ENCODE peak calls at places on chromosome 12, in ten cellular contexts. B is fibroblast of mammary gland, P is osteocyte, Y is Right ventricle myocardium superior, L is psoas muscle, T is AG09309, R is NCI-H1048, D is progenitor cell of endocrine pancreas, U is HEK293T, Q is PC-9. H is an unnamed sample.

GRCh38 chr12:42539696-42540095 is 49.9 kb downstream of the PRICKLE1 start:
- DNase-seq in T (peak; percentile 3), R (no peak), B (no peak), Q (no peak), P (no peak), L (no peak), D (no peak), Y (no peak), U (no peak), H (no peak)

GRCh38 chr12:109768901-109769670 is 55.5 kb downstream of the FAM222A start:
- DNase-seq in L (no peak), Q (no peak), B (no peak), U (no peak), P (no peak), R (no peak), Y (no peak), D (no peak), T (no peak), H (no peak)

GRCh38 chr12:121128908-121129704 is 3.6 kb upstream of the P2RX7 start:
- DNase-seq in U (no peak), B (peak; percentile 37), R (no peak), T (no peak), Y (peak; percentile 89), D (no peak), P (no peak), L (peak; percentile 76), Q (no peak), H (peak; percentile 88)

GRCh38 chr12:110266980-110267620 is 13.9 kb upstream of the ATP2A2 start:
- DNase-seq in P (peak; percentile 91), T (peak; percentile 69), Y (no peak), R (peak; percentile 45), B (peak; percentile 86), D (no peak), Q (no peak), L (no peak), U (no peak), H (peak; percentile 73)

GRCh38 chr12:15534322-15534721 is 212.0 kb downstream of the PTPRO start:
- DNase-seq in R (no peak), T (no peak), L (no peak), D (no peak), P (no peak), U (no peak), Y (no peak), Q (no peak), B (peak; percentile 37), H (no peak)

GRCh38 chr12:104695453-104696148 is 238.9 kb downstream of the CHST11 start:
- DNase-seq in L (no peak), P (no peak), Q (no peak), R (no peak), U (no peak), B (peak; percentile 93), D (no peak), T (peak; percentile 63), Y (no peak), H (no peak)

GRCh38 chr12:104680506-104680905 is 223.8 kb downstream of the CHST11 start:
- DNase-seq in P (no peak), T (no peak), L (no peak), R (no peak), U (no peak), D (no peak), Y (no peak), Q (no peak), B (no peak), H (no peak)

GRCh38 chr12:61739925-61740324 is 520.3 kb upstream of the USP15 start:
- DNase-seq in Q (no peak), D (no peak), U (no peak), L (no peak), P (no peak), T (no peak), R (no peak), Y (no peak), B (no peak), H (no peak)

GRCh38 chr12:124470806-124471205 is 96.6 kb downstream of the NCOR2 start:
- DNase-seq in U (no peak), R (no peak), Q (no peak), D (no peak), B (no peak), L (no peak), T (no peak), P (no peak), Y (peak; percentile 29), H (peak; percentile 23)

GRCh38 chr12:15152864-15153263 is 68.4 kb downstream of the RERG start:
- DNase-seq in L (no peak), U (no peak), P (no peak), R (no peak), B (peak; percentile 88), Q (peak; percentile 85), Y (no peak), T (no peak), D (no peak), H (no peak)

GRCh38 chr12:9636807-9637206 is 29.1 kb upstream of the KLRB1 start:
- DNase-seq in P (no peak), U (no peak), D (no peak), Q (no peak), R (no peak), T (no peak), L (no peak), Y (no peak), B (no peak), H (no peak)

GRCh38 chr12:11656550-11656949 is 7.1 kb downstream of the ETV6 start:
- DNase-seq in B (no peak), Q (peak; percentile 55), D (no peak), P (no peak), U (no peak), T (no peak), L (no peak), Y (no peak), R (no peak), H (no peak)

GRCh38 chr12:14167005-14167628 is 185.7 kb upstream of the GRIN2B start:
- DNase-seq in D (peak; percentile 65), Y (no peak), T (peak; percentile 7), P (no peak), Q (peak; percentile 46), R (peak; percentile 24), U (peak; percentile 58), B (peak; percentile 60), L (no peak), H (no peak)

GRCh38 chr12:95202691-95203476 is 14.4 kb downstream of the FGD6 start:
- DNase-seq in T (no peak), L (no peak), R (no peak), U (no peak), Q (no peak), D (no peak), Y (no peak), B (peak; percentile 37), P (no peak), H (no peak)

GRCh38 chr12:10986812-10987211 is at the start of gene TAS2R50:
- DNase-seq in R (no peak), B (no peak), U (no peak), D (no peak), T (no peak), L (no peak), Q (no peak), P (no peak), Y (no peak), H (no peak)

GRCh38 chr12:52865090-52865944 is 16.5 kb upstream of the KRT78 start:
- DNase-seq in P (peak; percentile 89), Q (peak; percentile 64), Y (peak; percentile 63), B (peak; percentile 69), T (no peak), U (peak; percentile 85), D (peak; percentile 75), L (peak; percentile 45), R (peak; percentile 4), H (peak; percentile 77)